ENCODE peak calls at places on chromosome 10, in four cellular contexts. One of them, this sample, is unnamed.

GRCh38 chr10:22992075-22992474 is 64.2 kb downstream of the ARMC3 start:
- DNase-seq in K562: no peak
- DNase-seq in HCT116: no peak
- DNase-seq in HepG2: no peak
- DNase-seq in this sample: no peak

GRCh38 chr10:22679608-22680007 is 34.8 kb downstream of the PIP4K2A start:
- DNase-seq in K562: no peak
- DNase-seq in HCT116: no peak
- DNase-seq in HepG2: no peak
- DNase-seq in this sample: no peak

GRCh38 chr10:117562220-117562619 is 19.7 kb downstream of the EMX2 start:
- DNase-seq in K562: no peak
- DNase-seq in HepG2: no peak
- DNase-seq in HCT116: no peak
- DNase-seq in this sample: no peak

GRCh38 chr10:86363184-86363832 is 3.3 kb downstream of the GRID1 start:
- DNase-seq in HepG2: no peak
- DNase-seq in HCT116: no peak
- DNase-seq in K562: peak
- DNase-seq in this sample: no peak

GRCh38 chr10:12906051-12906541 is 95.4 kb downstream of the CCDC3 start:
- DNase-seq in HepG2: no peak
- DNase-seq in K562: no peak
- DNase-seq in HCT116: no peak
- DNase-seq in this sample: no peak

GRCh38 chr10:120705306-120705705 is 145.9 kb upstream of the WDR11 start:
- DNase-seq in HCT116: no peak
- DNase-seq in HepG2: no peak
- DNase-seq in K562: no peak
- DNase-seq in this sample: no peak

GRCh38 chr10:17248964-17249363 is 20.9 kb downstream of the VIM start:
- DNase-seq in HCT116: no peak
- DNase-seq in HepG2: no peak
- DNase-seq in K562: no peak
- DNase-seq in this sample: no peak

GRCh38 chr10:98364432-98365102 is 50.4 kb downstream of the PYROXD2 start:
- DNase-seq in K562: no peak
- DNase-seq in HepG2: no peak
- DNase-seq in HCT116: no peak
- DNase-seq in this sample: no peak

GRCh38 chr10:62584726-62585125 is 210.6 kb downstream of the ZNF365 start:
- DNase-seq in K562: no peak
- DNase-seq in HCT116: no peak
- DNase-seq in HepG2: no peak
- DNase-seq in this sample: no peak

GRCh38 chr10:76922666-76923065 is 714.9 kb downstream of the KCNMA1 start:
- DNase-seq in HCT116: no peak
- DNase-seq in HepG2: no peak
- DNase-seq in K562: no peak
- DNase-seq in this sample: no peak

DNA sequence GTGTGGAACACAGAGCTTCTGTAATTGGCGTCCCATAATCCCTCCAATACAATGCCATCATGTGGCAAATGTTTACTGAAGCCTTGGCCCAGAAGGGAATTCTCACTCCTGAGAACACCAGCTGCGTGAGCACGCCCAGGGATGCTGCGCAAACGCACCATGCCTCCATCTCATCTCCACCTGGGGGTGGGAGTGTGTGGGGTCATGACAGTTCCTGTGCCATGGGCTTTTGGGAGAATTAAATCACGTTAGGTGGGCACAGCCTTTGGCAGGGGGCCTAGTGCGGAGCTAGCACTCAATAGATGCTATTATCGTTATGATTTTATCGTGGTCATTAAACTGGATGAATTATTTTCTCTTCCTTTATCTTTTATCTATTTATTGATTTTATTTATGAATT is 15.8 kb downstream of the WDFY4 start:
- DNase-seq in HCT116: no peak
- DNase-seq in K562: no peak
- DNase-seq in HepG2: no peak
- DNase-seq in this sample: no peak
- TF ChIP-seq SIN3A in HCT116: no peak
- TF ChIP-seq SIN3A in K562: no peak
- TF ChIP-seq SIN3A in HepG2: no peak
- TF ChIP-seq SIN3A in this sample: no peak

GRCh38 chr10:44259090-44259874 is 125.6 kb downstream of the CXCL12 start:
- DNase-seq in HepG2: peak
- DNase-seq in HCT116: no peak
- DNase-seq in K562: no peak
- DNase-seq in this sample: no peak

GRCh38 chr10:44258460-44259089 is 126.3 kb downstream of the CXCL12 start:
- DNase-seq in K562: no peak
- DNase-seq in HepG2: no peak
- DNase-seq in HCT116: no peak
- DNase-seq in this sample: no peak

GRCh38 chr10:44258019-44258418 is 126.9 kb downstream of the CXCL12 start:
- DNase-seq in K562: no peak
- DNase-seq in HepG2: no peak
- DNase-seq in HCT116: no peak
- DNase-seq in this sample: no peak

GRCh38 chr10:44249490-44249889 is 135.4 kb downstream of the CXCL12 start:
- DNase-seq in HCT116: no peak
- DNase-seq in HepG2: no peak
- DNase-seq in K562: no peak
- DNase-seq in this sample: no peak

GRCh38 chr10:44253769-44254462 is 131.0 kb downstream of the CXCL12 start:
- DNase-seq in K562: no peak
- DNase-seq in HCT116: no peak
- DNase-seq in HepG2: peak
- DNase-seq in this sample: no peak
- TF ChIP-seq TCF7L2 in K562: no peak
- TF ChIP-seq TCF7L2 in HCT116: no peak
- TF ChIP-seq TCF7L2 in HepG2: no peak
- TF ChIP-seq TCF7L2 in this sample: no peak

GRCh38 chr10:27355918-27356573 is 115.4 kb upstream of the ACBD5 start:
- DNase-seq in HCT116: no peak
- DNase-seq in HepG2: no peak
- DNase-seq in K562: no peak
- DNase-seq in this sample: no peak

GRCh38 chr10:27356738-27357137 is 116.1 kb upstream of the ACBD5 start:
- DNase-seq in HCT116: no peak
- DNase-seq in HepG2: no peak
- DNase-seq in K562: no peak
- DNase-seq in this sample: no peak

GRCh38 chr10:27359792-27360320 is 119.3 kb upstream of the ACBD5 start:
- DNase-seq in K562: no peak
- DNase-seq in HCT116: no peak
- DNase-seq in HepG2: no peak
- DNase-seq in this sample: no peak

GRCh38 chr10:27364028-27364427 is 123.4 kb upstream of the ACBD5 start:
- DNase-seq in K562: no peak
- DNase-seq in HepG2: no peak
- DNase-seq in HCT116: no peak
- DNase-seq in this sample: no peak

GRCh38 chr10:27360581-27361172 is 120.1 kb upstream of the ACBD5 start:
- DNase-seq in HepG2: peak
- DNase-seq in K562: peak
- DNase-seq in HCT116: peak
- DNase-seq in this sample: peak
- TF ChIP-seq SIN3A in HepG2: no peak
- TF ChIP-seq SIN3A in K562: no peak
- TF ChIP-seq SIN3A in HCT116: no peak
- TF ChIP-seq SIN3A in this sample: no peak

GRCh38 chr10:119595715-119596515 is 849 bp downstream of the TIAL1 start:
- DNase-seq in HepG2: no peak
- DNase-seq in K562: peak
- DNase-seq in HCT116: no peak
- DNase-seq in this sample: no peak
- TF ChIP-seq TCF7L2 in HepG2: no peak
- TF ChIP-seq TCF7L2 in K562: no peak
- TF ChIP-seq TCF7L2 in HCT116: no peak
- TF ChIP-seq TCF7L2 in this sample: peak

GRCh38 chr10:24438800-24439199 is 229.9 kb downstream of the KIAA1217 start:
- DNase-seq in K562: no peak
- DNase-seq in HepG2: no peak
- DNase-seq in HCT116: no peak
- DNase-seq in this sample: no peak
- TF ChIP-seq SIN3A in K562: no peak
- TF ChIP-seq SIN3A in HepG2: no peak
- TF ChIP-seq SIN3A in HCT116: no peak
- TF ChIP-seq SIN3A in this sample: no peak

DNA sequence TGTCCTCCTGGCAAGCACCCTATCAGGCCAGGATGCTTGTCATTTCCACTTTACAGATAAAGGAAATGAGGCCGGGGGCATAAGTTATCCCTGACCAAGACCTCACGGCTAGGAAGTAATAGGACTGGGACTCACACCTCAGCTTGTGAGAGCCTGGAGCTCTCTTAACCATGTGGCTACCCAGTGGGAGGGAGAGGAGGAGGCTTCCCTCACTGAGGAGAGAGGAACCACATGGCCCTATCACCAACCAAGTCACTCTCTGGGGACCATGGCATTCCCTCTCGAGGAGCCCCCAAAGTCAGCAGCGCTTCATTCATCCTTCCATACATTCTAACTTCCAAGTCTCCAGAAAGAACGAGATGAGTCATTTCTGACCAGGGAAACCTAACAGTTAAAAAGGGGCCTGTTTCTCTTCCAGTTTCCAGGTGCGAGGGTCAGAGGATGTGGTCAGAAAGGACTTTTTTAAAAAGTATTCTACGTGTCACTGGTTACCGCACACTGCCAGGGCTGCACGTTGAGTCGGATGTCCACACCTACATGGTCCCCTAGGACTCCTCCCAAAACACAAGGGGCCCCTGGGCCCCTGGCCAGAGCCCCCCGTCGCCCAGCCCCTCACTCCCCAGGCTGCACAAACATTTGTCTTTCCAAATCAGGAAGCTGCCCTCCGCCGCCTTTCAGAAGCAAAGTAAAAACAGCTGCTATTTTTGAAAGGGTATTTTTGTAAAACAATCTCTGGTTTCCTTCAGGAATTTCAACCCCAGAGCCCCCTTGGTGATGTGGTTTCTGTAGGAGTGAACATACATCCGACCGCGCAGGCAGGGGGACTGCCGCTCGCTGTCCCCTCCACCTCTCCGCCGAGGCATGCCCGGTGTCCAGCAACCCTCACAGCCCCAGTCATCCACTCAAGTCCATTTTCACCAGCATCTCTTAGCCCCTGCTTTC is 128.2 kb upstream of the CHST15 start:
- DNase-seq in HepG2: no peak
- DNase-seq in K562: no peak
- DNase-seq in HCT116: no peak
- DNase-seq in this sample: no peak
- TF ChIP-seq TCF7L2 in HepG2: no peak
- TF ChIP-seq TCF7L2 in K562: no peak
- TF ChIP-seq TCF7L2 in HCT116: no peak
- TF ChIP-seq TCF7L2 in this sample: no peak

GRCh38 chr10:49651917-49652316 is 27.5 kb upstream of the C10orf53 start:
- DNase-seq in HepG2: no peak
- DNase-seq in HCT116: no peak
- DNase-seq in K562: no peak
- DNase-seq in this sample: no peak
- TF ChIP-seq SIN3A in HepG2: no peak
- TF ChIP-seq SIN3A in HCT116: no peak
- TF ChIP-seq SIN3A in K562: no peak
- TF ChIP-seq SIN3A in this sample: no peak

This sample was measured in Panc1.